ENCODE peak calls at places on chromosomes 11 and 22, in six cellular contexts. Z is NCI-H774, M is T-helper 2 cell, D is ovary, I is GM12891, F is AG04449. J is an unnamed sample.

GRCh38 chr11:10302744-10303557 is 1.9 kb upstream of the ADM start:
- DNase-seq in Z (peak), M (peak), D (peak), I (no peak), F (no peak), J (peak)

GRCh38 chr22:33539902-33540751 is 380.1 kb downstream of the LARGE1 start:
- DNase-seq in Z (no peak), M (no peak), D (peak), I (no peak), F (no peak), J (peak)

GRCh38 chr11:1926156-1927031 is 6.9 kb downstream of the TNNT3 start:
- DNase-seq in Z (no peak), M (no peak), D (no peak), I (no peak), F (no peak), J (no peak)

GRCh38 chr11:19474954-19475811 is 234.4 kb upstream of the E2F8 start:
- DNase-seq in Z (peak), M (no peak), D (no peak), I (peak), F (no peak), J (no peak)

GRCh38 chr22:42174062-42174461 is 43.5 kb upstream of the CYP2D6 start:
- DNase-seq in Z (no peak), M (no peak), D (no peak), I (no peak), F (no peak), J (no peak)

GRCh38 chr11:92693146-92693545 is 276.3 kb upstream of the MTNR1B start:
- DNase-seq in Z (no peak), M (no peak), D (no peak), I (no peak), F (no peak), J (no peak)

GRCh38 chr11:57349491-57350274 is 11.5 kb downstream of the P2RX3 start:
- DNase-seq in Z (peak), M (peak), D (peak), I (peak), F (no peak), J (peak)

GRCh38 chr22:42893366-42894150 is 36.5 kb upstream of the ARFGAP3 start:
- DNase-seq in Z (no peak), M (no peak), D (no peak), I (no peak), F (no peak), J (no peak)

GRCh38 chr11:119416606-119417580 is 6.1 kb downstream of the THY1 start:
- DNase-seq in Z (no peak), M (no peak), D (no peak), I (no peak), F (no peak), J (no peak)

GRCh38 chr11:128116447-128117240 is 470.7 kb downstream of the ETS1 start:
- DNase-seq in Z (no peak), M (no peak), D (no peak), I (no peak), F (no peak), J (no peak)

GRCh38 chr22:25076281-25076680 is 123.4 kb upstream of the CRYBB3 start:
- DNase-seq in Z (no peak), M (no peak), D (no peak), I (no peak), F (no peak), J (no peak)

GRCh38 chr11:68036141-68036716 is 2.6 kb upstream of the TCIRG1 start:
- DNase-seq in Z (no peak), M (no peak), D (no peak), I (no peak), F (no peak), J (no peak)

GRCh38 chr11:119380816-119381185 is 689 bp downstream of the USP2 start:
- DNase-seq in Z (no peak), M (no peak), D (no peak), I (no peak), F (no peak), J (no peak)

GRCh38 chr11:19813158-19813879 is 100.7 kb downstream of the NAV2 start:
- DNase-seq in Z (no peak), M (no peak), D (no peak), I (no peak), F (no peak), J (no peak)

GRCh38 chr22:18136563-18137320 is 13.2 kb upstream of the USP18 start:
- DNase-seq in Z (no peak), M (no peak), D (no peak), I (no peak), F (no peak), J (no peak)

GRCh38 chr11:69573751-69574382 is 67.1 kb upstream of the CCND1 start:
- DNase-seq in Z (no peak), M (no peak), D (no peak), I (no peak), F (no peak), J (no peak)

GRCh38 chr22:48908547-48908946 is 919.1 kb downstream of the BRD1 start:
- DNase-seq in Z (no peak), M (no peak), D (no peak), I (no peak), F (no peak), J (no peak)

GRCh38 chr11:81888391-81888790 is 845.3 kb downstream of the FAM181B start:
- DNase-seq in Z (no peak), M (no peak), D (no peak), I (no peak), F (no peak), J (no peak)

GRCh38 chr11:86069408-86070086 is 663 bp upstream of the PICALM start:
- DNase-seq in Z (peak), M (no peak), D (no peak), I (no peak), F (peak), J (no peak)

GRCh38 chr11:9662273-9662672 is 1.6 kb upstream of the SWAP70 start:
- DNase-seq in Z (no peak), M (no peak), D (no peak), I (peak), F (no peak), J (no peak)

GRCh38 chr11:36356201-36356600 is 60.1 kb downstream of the PRR5L start:
- DNase-seq in Z (no peak), M (no peak), D (no peak), I (no peak), F (no peak), J (peak)

GRCh38 chr11:24043842-24044241 is 453.0 kb upstream of the LUZP2 start:
- DNase-seq in Z (no peak), M (no peak), D (no peak), I (no peak), F (no peak), J (no peak)

GRCh38 chr11:77085652-77086051 is 17.0 kb upstream of the OMP start:
- DNase-seq in Z (no peak), M (no peak), D (peak), I (no peak), F (no peak), J (peak)

GRCh38 chr22:41264408-41264941 is 21.5 kb downstream of the RANGAP1 start:
- DNase-seq in Z (no peak), M (no peak), D (no peak), I (no peak), F (no peak), J (no peak)

GRCh38 chr11:8192016-8192895 is 23.4 kb upstream of the RIC3 start:
- DNase-seq in Z (peak), M (no peak), D (peak), I (peak), F (peak), J (peak)

GRCh38 chr11:117458275-117459120 is 130.8 kb downstream of the CEP164 start:
- DNase-seq in Z (peak), M (no peak), D (no peak), I (peak), F (no peak), J (no peak)

GRCh38 chr11:63698976-63699733 is 17.9 kb downstream of the RTN3 start:
- DNase-seq in Z (no peak), M (no peak), D (no peak), I (no peak), F (no peak), J (no peak)

GRCh38 chr11:64687204-64687603 is 35.8 kb downstream of the NRXN2 start:
- DNase-seq in Z (no peak), M (no peak), D (no peak), I (no peak), F (no peak), J (peak)

GRCh38 chr22:47625531-47626427 is 863.3 kb downstream of the TBC1D22A start:
- DNase-seq in Z (no peak), M (no peak), D (no peak), I (no peak), F (no peak), J (no peak)